ENCODE peak calls at places on chromosomes 16 and 17, in six cellular contexts. D is stimulated activated CD4-positive, alpha-beta T cell treated with anti-CD3 and anti-CD28 coated beads, Interleukin-4, amount 100 ng/mL, for 24 hours; T is retina; U is esophagus squamous epithelium; W is dorsolateral prefrontal cortex; P is GM04503. S is an unnamed sample.

GRCh38 chr16:58110590-58111330 is 18.4 kb downstream of the CFAP20 start:
- DNase-seq in W (no peak), D (no peak), U (no peak), T (no peak), P (no peak), S (no peak)

GRCh38 chr16:66926171-66926570 is 836 bp upstream of the RRAD start:
- DNase-seq in W (peak), P (no peak), T (no peak), U (no peak), D (no peak), S (no peak)

GRCh38 chr17:21232033-21232749 is 18.2 kb upstream of the TMEM11 start:
- DNase-seq in T (no peak), P (no peak), U (no peak), D (no peak), W (no peak), S (no peak)

GRCh38 chr16:15643453-15644305 is 725 bp upstream of the MARF1 start:
- DNase-seq in P (no peak), T (no peak), D (no peak), W (no peak), U (no peak), S (no peak)

GRCh38 chr17:41655611-41656111 is 31.3 kb upstream of the KRT17 start:
- DNase-seq in W (no peak), D (no peak), U (no peak), P (no peak), T (peak), S (no peak)

GRCh38 chr17:27845264-27846041 is 45.1 kb upstream of the NOS2 start:
- DNase-seq in W (no peak), D (no peak), T (no peak), P (no peak), U (no peak), S (no peak)

GRCh38 chr17:63446981-63447687 is 1.0 kb upstream of the CYB561 start:
- DNase-seq in P (no peak), T (peak), D (peak), W (no peak), U (no peak), S (no peak)

GRCh38 chr17:61139219-61139618 is 260.4 kb upstream of the TBX2 start:
- DNase-seq in T (no peak), U (no peak), P (peak), W (no peak), D (peak), S (no peak)

GRCh38 chr16:81571592-81572230 is 127.1 kb downstream of the CMIP start:
- DNase-seq in D (no peak), W (no peak), T (no peak), U (no peak), P (no peak), S (no peak)

GRCh38 chr17:76132574-76133338 is 8.3 kb downstream of the FOXJ1 start:
- DNase-seq in W (no peak), U (no peak), P (no peak), T (no peak), D (no peak), S (no peak)

GRCh38 chr17:50589112-50589712 is 28.7 kb downstream of the CACNA1G start:
- DNase-seq in W (no peak), U (no peak), D (no peak), T (no peak), P (no peak), S (no peak)

GRCh38 chr17:10063730-10064221 is 134.6 kb downstream of the GAS7 start:
- DNase-seq in T (peak), P (no peak), D (no peak), U (no peak), W (no peak), S (no peak)

GRCh38 chr17:7431231-7431630 is 2.6 kb downstream of the SPEM3 start:
- DNase-seq in W (no peak), D (no peak), T (no peak), P (no peak), U (no peak), S (no peak)

GRCh38 chr16:14409563-14409962 is 220.5 kb downstream of the PARN start:
- DNase-seq in W (no peak), D (no peak), P (peak), U (no peak), T (no peak), S (no peak)

GRCh38 chr17:81280571-81280970 is 14.5 kb downstream of the SLC38A10 start:
- DNase-seq in W (no peak), U (no peak), D (no peak), P (no peak), T (no peak), S (no peak)

GRCh38 chr16:27583634-27584033 is 33.7 kb downstream of the KATNIP start:
- DNase-seq in W (no peak), P (no peak), T (no peak), U (no peak), D (no peak), S (no peak)

GRCh38 chr16:83308414-83308813 is 499.4 kb upstream of the HSBP1 start:
- DNase-seq in T (no peak), D (no peak), U (no peak), P (no peak), W (no peak), S (no peak)

GRCh38 chr16:11833951-11834695 is 17.2 kb downstream of the RSL1D1 start:
- DNase-seq in D (no peak), W (no peak), P (no peak), U (no peak), T (no peak), S (no peak)

GRCh38 chr16:68091604-68092261 is 6.6 kb downstream of the NFATC3 start:
- DNase-seq in U (no peak), T (no peak), P (no peak), W (no peak), D (no peak), S (no peak)

GRCh38 chr17:83161298-83162034 is 82.1 kb downstream of the METRNL start:
- DNase-seq in W (no peak), D (no peak), P (peak), T (no peak), U (no peak), S (no peak)

S was measured in mesothelial cell of epicardium.